ENCODE peak calls at places on chromosomes 5 and 9, in eight cellular contexts. X is HTR-8/SVneo; E is heart left ventricle; U is stimulated activated naive B cell treated with anti-CD40 and anti-IgM and Interleukin-4, amounts not matched to agents 10 μg/mL and 1 μg/mL and 100 μg/mL, for 72 hours; K is GM12865; Q is astrocyte; O is left cardiac atrium; N is NAMALWA. S is an unnamed sample.
A peak's percentile ranks its signal among the peaks of the same experiment; 100 is the strongest.

GRCh38 chr9:93346240-93347112 is 105.0 kb upstream of the FAM120A start:
- DNase-seq in X (no peak), O (peak; percentile 46), K (no peak), U (no peak), N (no peak), E (no peak), Q (peak; percentile 1), S (no peak)

GRCh38 chr9:130770679-130771442 is 64.2 kb upstream of the ABL1 start:
- DNase-seq in Q (peak; percentile 45), X (peak; percentile 48), U (no peak), K (peak; percentile 73), E (no peak), O (no peak), N (peak; percentile 82), S (peak; percentile 40)

GRCh38 chr5:61328791-61329617 is 3.1 kb upstream of the ZSWIM6 start:
- DNase-seq in Q (no peak), O (no peak), K (no peak), X (no peak), N (no peak), E (no peak), U (no peak), S (no peak)

GRCh38 chr5:178469975-178470692 is 120.1 kb downstream of the COL23A1 start:
- DNase-seq in E (no peak), O (no peak), X (no peak), U (no peak), N (no peak), Q (no peak), K (no peak), S (no peak)

GRCh38 chr5:61159070-61159469 is 3.2 kb downstream of the SMIM15 start:
- DNase-seq in Q (no peak), E (no peak), X (no peak), N (no peak), U (no peak), O (no peak), K (no peak), S (no peak)

GRCh38 chr5:366541-367357 is 45.2 kb downstream of the AHRR start:
- DNase-seq in Q (no peak), X (no peak), K (no peak), U (no peak), N (no peak), E (no peak), O (no peak), S (no peak)

GRCh38 chr5:145579336-145579735 is 255.8 kb downstream of the PRELID2 start:
- DNase-seq in Q (no peak), K (no peak), E (no peak), U (no peak), N (no peak), O (no peak), X (no peak), S (no peak)

GRCh38 chr5:74212336-74212735 is 428.2 kb downstream of the ENC1 start:
- DNase-seq in N (peak; percentile 64), O (no peak), Q (no peak), X (peak; percentile 41), U (no peak), K (peak; percentile 56), E (no peak), S (no peak)

GRCh38 chr5:32329395-32329834 is 16.7 kb upstream of the MTMR12 start:
- DNase-seq in N (peak; percentile 82), Q (peak; percentile 23), U (peak; percentile 39), X (peak; percentile 76), E (peak; percentile 65), O (peak; percentile 67), K (peak; percentile 81), S (peak; percentile 59)

GRCh38 chr5:142322747-142323479 is 1.9 kb downstream of the SPRY4 start:
- DNase-seq in U (no peak), X (no peak), K (no peak), O (no peak), N (no peak), Q (peak; percentile 39), E (no peak), S (no peak)

GRCh38 chr9:15576350-15577050 is 23.7 kb downstream of the CCDC171 start:
- DNase-seq in X (no peak), O (no peak), N (no peak), E (no peak), U (no peak), K (no peak), Q (no peak), S (no peak)

GRCh38 chr9:95156074-95156473 is 161.4 kb downstream of the FANCC start:
- DNase-seq in N (no peak), O (no peak), Q (no peak), E (no peak), U (no peak), X (no peak), K (no peak), S (no peak)

GRCh38 chr9:126606483-126606870 is 7.3 kb upstream of the LMX1B start:
- DNase-seq in K (no peak), Q (no peak), E (no peak), U (no peak), X (no peak), O (no peak), N (no peak), S (no peak)

GRCh38 chr5:128395073-128395472 is 143.0 kb downstream of the FBN2 start:
- DNase-seq in N (no peak), U (no peak), E (peak; percentile 56), O (no peak), X (no peak), Q (peak; percentile 55), K (no peak), S (no peak)

GRCh38 chr9:136247947-136248637 is 2.5 kb upstream of the QSOX2 start:
- DNase-seq in N (no peak), E (no peak), O (no peak), U (no peak), K (no peak), Q (no peak), X (no peak), S (no peak)